ENCODE peak calls at places on chromosomes 13 and 19, in seven cellular contexts. O is midbrain, C is suprapubic skin, Y is kidney epithelial cell, T is upper lobe of right lung, F is tibial artery, L is omental fat pad. I is an unnamed sample.

GRCh38 chr19:35543280-35544109 is 1.9 kb upstream of the TMEM147 start:
- DNase-seq in O (no peak), C (no peak), Y (no peak), T (no peak), F (no peak), L (no peak), I (no peak)

GRCh38 chr19:2051771-2052704 is 994 bp upstream of the MKNK2 start:
- DNase-seq in O (no peak), C (peak), Y (no peak), T (no peak), F (no peak), L (no peak), I (no peak)

GRCh38 chr19:46416077-46416709 is 2.8 kb upstream of the CCDC8 start:
- DNase-seq in O (peak), C (no peak), Y (peak), T (peak), F (peak), L (peak), I (peak)

GRCh38 chr13:49444517-49445395 is 682 bp downstream of the SETDB2 start:
- DNase-seq in O (no peak), C (no peak), Y (no peak), T (no peak), F (no peak), L (no peak), I (peak)

GRCh38 chr13:75569576-75569975 is 20.0 kb downstream of the UCHL3 start:
- DNase-seq in O (no peak), C (no peak), Y (no peak), T (no peak), F (no peak), L (no peak), I (no peak)

GRCh38 chr13:93151277-93151676 is 75.3 kb upstream of the GPC6 start:
- DNase-seq in O (no peak), C (no peak), Y (peak), T (no peak), F (no peak), L (no peak), I (no peak)

GRCh38 chr19:3986260-3987041 is 1.2 kb upstream of the EEF2 start:
- DNase-seq in O (peak), C (no peak), Y (peak), T (no peak), F (no peak), L (no peak), I (peak)

GRCh38 chr13:114001331-114002008 is 27.6 kb upstream of the C13orf46 start:
- DNase-seq in O (no peak), C (no peak), Y (no peak), T (no peak), F (no peak), L (no peak), I (no peak)

GRCh38 chr13:37833411-37833810 is 36.2 kb downstream of the TRPC4 start:
- DNase-seq in O (no peak), C (no peak), Y (no peak), T (no peak), F (no peak), L (no peak), I (no peak)

GRCh38 chr13:51818771-51819511 is 15.0 kb upstream of the DHRS12 start:
- DNase-seq in O (peak), C (no peak), Y (no peak), T (no peak), F (peak), L (no peak), I (no peak)

GRCh38 chr19:15358918-15359317 is 20.7 kb downstream of the AKAP8 start:
- DNase-seq in O (no peak), C (no peak), Y (no peak), T (no peak), F (no peak), L (no peak), I (no peak)

GRCh38 chr19:18589380-18590272 is 1.0 kb downstream of the REX1BD start:
- DNase-seq in O (peak), C (no peak), Y (no peak), T (peak), F (peak), L (no peak), I (peak)

I was measured in left kidney.